ENCODE peak calls at places on chromosomes 11 and 22, in nine cellular contexts. A, Z, Y, W, N, Q, J, R and I are unnamed samples.

GRCh38 chr22:38112361-38112760 is 1.9 kb upstream of the BAIAP2L2 start:
- DNase-seq in Q (no peak), W (peak; percentile 59), J (no peak), R (no peak), Y (no peak), A (no peak), N (no peak), Z (no peak), I (no peak)

GRCh38 chr11:128040603-128041002 is 546.8 kb downstream of the ETS1 start:
- DNase-seq in Q (no peak), W (no peak), N (no peak), Z (no peak), Y (no peak), J (no peak), A (peak; percentile 36), R (no peak), I (no peak)

GRCh38 chr11:109785714-109786113 is 307.5 kb upstream of the ZC3H12C start:
- DNase-seq in J (no peak), Z (no peak), R (no peak), N (no peak), A (no peak), W (no peak), Q (no peak), Y (no peak), I (no peak)

GRCh38 chr22:35888181-35888870 is 140.3 kb downstream of the RBFOX2 start:
- DNase-seq in W (no peak), Y (no peak), A (no peak), Q (no peak), N (no peak), Z (no peak), J (no peak), R (no peak), I (no peak)

GRCh38 chr11:125062931-125063428 is at the start of gene SLC37A2:
- DNase-seq in J (no peak), R (peak; percentile 83), Y (peak; percentile 73), W (peak; percentile 73), Z (peak; percentile 80), A (peak; percentile 91), N (peak; percentile 62), Q (no peak), I (peak; percentile 92)

GRCh38 chr22:27560781-27561180 is 240.8 kb downstream of the MN1 start:
- DNase-seq in R (no peak), N (no peak), W (no peak), Q (no peak), Y (no peak), Z (no peak), A (no peak), J (no peak), I (no peak)

GRCh38 chr11:103464420-103464819 is 355.2 kb downstream of the DYNC2H1 start:
- DNase-seq in R (no peak), Q (no peak), A (no peak), Z (no peak), J (no peak), W (no peak), N (no peak), Y (no peak), I (no peak)

GRCh38 chr22:38572065-38572464 is 2.1 kb upstream of the DMC1 start:
- DNase-seq in Y (no peak), R (no peak), N (peak; percentile 12), Z (peak; percentile 70), Q (peak; percentile 24), J (peak; percentile 35), W (peak; percentile 26), A (peak; percentile 30), I (peak; percentile 86)

GRCh38 chr11:120029321-120029720 is 108.6 kb downstream of the TRIM29 start:
- DNase-seq in Q (no peak), R (no peak), A (no peak), Z (no peak), J (no peak), N (no peak), W (no peak), Y (no peak), I (no peak)

GRCh38 chr11:13008625-13009475 is at the start of gene RASSF10:
- DNase-seq in A (peak; percentile 93), Z (peak; percentile 94), Y (peak; percentile 94), Q (no peak), R (peak; percentile 63), J (no peak), N (no peak), W (peak; percentile 85), I (no peak)

GRCh38 chr11:72793081-72793451 is 781 bp downstream of the STARD10 start:
- DNase-seq in Z (no peak), Y (no peak), R (no peak), A (no peak), N (no peak), W (no peak), Q (no peak), J (no peak), I (no peak)

DNA sequence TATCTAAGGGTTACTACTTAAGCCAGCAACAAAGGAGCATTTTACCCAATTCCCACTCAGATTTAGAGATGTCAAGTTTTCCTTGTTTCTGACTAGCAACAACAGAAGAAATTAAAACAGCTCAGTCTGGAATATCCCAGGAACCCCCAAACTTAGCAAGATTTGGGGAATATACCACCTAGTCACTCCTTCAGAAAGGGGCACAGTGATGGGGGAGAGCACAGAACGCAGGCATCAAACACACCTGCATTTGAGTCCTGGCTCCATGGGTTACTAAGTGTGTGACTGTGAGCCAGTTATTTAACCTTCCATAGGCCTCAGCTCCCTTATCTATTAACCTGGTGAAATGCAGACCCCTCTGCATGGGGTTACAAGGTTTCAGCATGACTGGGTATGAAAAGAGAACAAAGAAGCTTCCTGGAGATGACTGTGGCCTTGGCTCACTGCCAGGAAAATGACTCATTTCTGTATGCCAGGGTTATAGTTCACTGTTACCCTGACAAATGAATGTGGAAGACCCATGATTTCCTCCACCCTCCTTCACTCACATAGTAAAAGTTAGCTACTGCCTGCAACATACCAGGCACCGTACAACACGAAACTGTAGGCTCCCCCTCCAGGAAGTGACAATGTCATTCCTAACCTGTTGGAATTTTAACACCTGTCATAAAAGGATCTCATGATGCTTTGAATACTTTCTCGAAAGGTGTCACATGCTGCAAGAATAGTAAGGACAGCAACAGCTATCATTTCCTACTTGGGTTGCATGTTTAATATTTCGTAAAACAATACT is 79.6 kb downstream of the ME3 start:
- DNase-seq in Z (no peak), N (peak; percentile 96), R (peak; percentile 87), Y (peak; percentile 75), A (peak; percentile 27), J (peak; percentile 57), Q (peak; percentile 87), W (peak; percentile 91), I (peak; percentile 94)
- TF ChIP-seq POLR2AphosphoS5 in Z (no peak), N (peak; percentile 53), R (peak; percentile 49), Y (no peak), A (peak; percentile 62), J (no peak), Q (peak; percentile 62), W (peak; percentile 78), I (peak; percentile 60)

DNA sequence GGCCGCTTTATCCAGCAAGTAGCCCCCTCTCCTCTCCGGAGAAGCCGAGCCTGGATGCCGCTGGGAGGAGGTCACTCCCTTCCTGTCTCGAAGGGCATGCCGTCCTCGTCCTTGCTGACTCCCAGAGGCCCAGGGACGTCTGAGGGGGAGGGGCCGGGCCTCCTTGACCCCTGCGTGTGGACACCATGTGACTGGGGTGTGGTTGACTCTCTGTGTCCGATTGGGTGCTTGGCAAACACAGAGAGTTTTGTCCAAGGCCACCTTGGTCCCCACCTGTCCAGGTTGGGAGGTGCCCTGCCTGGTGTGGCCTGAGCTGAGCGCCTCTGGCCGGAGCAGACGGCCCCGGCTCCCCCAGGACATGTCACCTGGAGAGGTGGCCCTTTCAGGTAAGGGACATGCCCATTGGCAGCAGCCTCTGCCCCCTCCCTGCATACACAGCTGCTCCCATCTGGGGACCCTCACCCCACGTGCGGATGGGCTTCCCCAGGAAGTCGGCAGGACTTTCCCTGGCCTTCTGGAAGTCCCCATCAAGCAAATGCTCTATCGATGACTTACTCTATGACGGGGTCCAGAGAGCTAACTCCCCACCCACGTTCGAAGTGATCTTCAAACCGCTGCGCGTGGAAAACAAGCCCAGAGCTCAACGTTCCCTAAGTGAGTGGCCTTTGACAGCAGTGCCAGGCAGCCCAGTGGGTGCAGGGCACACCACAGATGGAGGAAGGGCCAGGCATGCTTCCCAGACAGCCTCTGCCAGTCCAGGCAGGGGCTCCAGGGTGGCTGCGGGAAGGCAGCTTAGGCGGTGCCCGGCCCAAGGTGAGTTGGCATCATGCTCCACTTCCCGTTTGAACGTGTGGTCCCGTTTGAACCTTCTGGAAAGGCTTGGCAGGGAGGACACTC is at the start of gene SMIM38:
- DNase-seq in N (peak; percentile 47), Q (no peak), Y (peak; percentile 63), A (no peak), Z (no peak), J (peak; percentile 65), W (no peak), R (no peak), I (no peak)
- TF ChIP-seq POLR2AphosphoS5 in N (peak; percentile 78), Q (no peak), Y (no peak), A (no peak), Z (no peak), J (no peak), W (no peak), R (no peak), I (no peak)

GRCh38 chr22:28813772-28814518 is 13.6 kb upstream of the XBP1 start:
- DNase-seq in W (peak; percentile 43), Z (no peak), Y (peak; percentile 83), A (no peak), J (no peak), Q (no peak), R (peak; percentile 68), N (no peak), I (no peak)

GRCh38 chr22:28808716-28809355 is 8.5 kb upstream of the XBP1 start:
- DNase-seq in Q (no peak), W (no peak), N (no peak), A (no peak), J (no peak), Y (no peak), Z (no peak), R (no peak), I (no peak)

GRCh38 chr22:28812491-28812890 is 12.1 kb upstream of the XBP1 start:
- DNase-seq in A (no peak), J (no peak), R (no peak), Y (no peak), W (no peak), Q (no peak), N (no peak), Z (no peak), I (no peak)

GRCh38 chr22:28815101-28815500 is 14.7 kb upstream of the XBP1 start:
- DNase-seq in Z (no peak), J (no peak), Q (no peak), R (no peak), W (no peak), A (no peak), Y (no peak), N (no peak), I (no peak)

GRCh38 chr22:28810839-28811491 is 10.6 kb upstream of the XBP1 start:
- DNase-seq in Y (no peak), R (no peak), Q (no peak), Z (no peak), N (no peak), A (no peak), W (no peak), J (no peak), I (no peak)
- TF ChIP-seq POLR2AphosphoS5 in Y (no peak), R (no peak), Q (no peak), Z (no peak), N (no peak), A (no peak), W (no peak), J (no peak), I (peak; percentile 25)

DNA sequence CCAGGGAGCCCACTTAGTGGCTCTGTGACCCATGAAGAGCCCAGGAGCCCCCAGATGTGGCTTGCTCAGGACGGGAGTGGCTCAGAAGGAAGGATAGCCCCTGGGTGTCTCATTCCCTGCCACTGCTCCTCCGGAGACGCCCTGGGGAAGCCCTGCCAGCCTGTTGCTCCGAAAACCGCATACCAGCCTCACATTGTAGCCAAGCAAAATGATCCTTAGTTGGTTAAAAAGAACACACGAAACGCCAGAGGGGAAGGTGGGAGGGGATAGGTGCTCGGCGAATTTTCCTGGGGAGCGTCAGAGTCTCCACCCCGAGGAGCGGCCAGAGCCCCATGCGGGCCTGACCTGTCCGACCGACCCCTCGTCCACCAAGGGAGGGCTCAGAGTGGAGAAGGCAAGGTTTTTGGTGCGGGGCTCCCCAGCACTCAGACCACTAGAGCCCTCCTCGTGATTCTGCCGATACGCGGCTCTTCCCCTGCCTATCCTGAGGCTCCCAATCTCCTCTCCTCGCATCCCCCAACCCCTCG is 39.5 kb downstream of the DIXDC1 start:
- DNase-seq in N (no peak), W (no peak), R (peak; percentile 74), A (no peak), Z (peak; percentile 78), J (no peak), Q (no peak), Y (no peak), I (no peak)
- TF ChIP-seq POLR2AphosphoS5 in N (no peak), W (no peak), R (no peak), A (no peak), Z (peak; percentile 42), J (no peak), Q (no peak), Y (no peak), I (peak; percentile 94)